ENCODE peak calls at places on chromosomes 6 and 20, in nine cellular contexts. B is GM23248, C is GM23338, G is PC-3, J is MM.1S, Z is neural progenitor cell, X is HCT116, M is SK-N-SH, W is hepatocyte. Y is an unnamed sample. For H3K36me3, the result is how much of the 10 kb centered on the place peaks cover.

GRCh38 chr6:168415149-168415992 is 25.6 kb upstream of the SMOC2 start:
- DNase-seq in X (no peak), G (no peak), J (no peak), Z (no peak), W (no peak), M (no peak), B (no peak), C (no peak), Y (no peak)

GRCh38 chr20:20373046-20373706 is 5.3 kb downstream of the INSM1 start:
- DNase-seq in X (no peak), M (no peak), G (peak), J (no peak), B (peak), Z (no peak), W (no peak), C (no peak), Y (no peak)

GRCh38 chr6:160306284-160306683 is 41.9 kb upstream of the SLC22A3 start:
- DNase-seq in Z (no peak), J (no peak), C (no peak), B (no peak), M (no peak), W (no peak), G (no peak), X (no peak), Y (no peak)

GRCh38 chr6:17633465-17634188 is 33.5 kb downstream of the FAM8A1 start:
- DNase-seq in G (no peak), X (no peak), M (no peak), J (no peak), W (no peak), Z (no peak), B (no peak), C (no peak), Y (no peak)

GRCh38 chr6:34065470-34066283 is 80.2 kb downstream of the GRM4 start:
- DNase-seq in Z (no peak), X (no peak), W (no peak), G (no peak), C (no peak), J (no peak), B (peak), M (peak), Y (no peak)

GRCh38 chr20:57158474-57158873 is 108.0 kb downstream of the BMP7 start:
- DNase-seq in G (no peak), X (no peak), Z (no peak), W (no peak), J (no peak), B (no peak), M (no peak), C (no peak), Y (no peak)

GRCh38 chr6:160391419-160392116 is 43.4 kb downstream of the SLC22A3 start:
- DNase-seq in X (peak), Z (no peak), C (no peak), M (no peak), W (peak), J (no peak), B (peak), G (peak), Y (no peak)

GRCh38 chr20:16293590-16293989 is 279.7 kb downstream of the KIF16B start:
- DNase-seq in C (no peak), X (no peak), Z (no peak), B (peak), M (no peak), G (peak), W (no peak), J (no peak), Y (no peak)

GRCh38 chr6:99801805-99802204 is 192.2 kb downstream of the MCHR2 start:
- DNase-seq in C (no peak), Z (no peak), M (no peak), X (no peak), G (no peak), W (no peak), J (no peak), B (no peak), Y (no peak)

GRCh38 chr20:19363439-19363838 is 151.0 kb downstream of the SLC24A3 start:
- DNase-seq in M (no peak), Z (no peak), B (no peak), X (no peak), G (no peak), J (no peak), W (no peak), C (no peak), Y (no peak)

GRCh38 chr6:135182120-135182992 is 1.2 kb downstream of the MYB start:
- DNase-seq in G (peak), M (peak), Z (peak), W (peak), C (peak), X (no peak), J (peak), B (peak), Y (peak)

GRCh38 chr6:170049641-170050491 is 241.0 kb downstream of the DLL1 start:
- DNase-seq in J (no peak), W (peak), M (peak), Z (no peak), X (no peak), G (no peak), B (peak), C (no peak), Y (no peak)

GRCh38 chr6:109252261-109253041 is 129.8 kb downstream of the CD164 start:
- DNase-seq in C (no peak), X (no peak), B (no peak), G (peak), J (no peak), Z (no peak), M (no peak), W (no peak), Y (no peak)

GRCh38 chr6:45423901-45424627 is 46.3 kb upstream of the SUPT3H start:
- DNase-seq in G (no peak), M (peak), W (peak), J (peak), Z (peak), B (no peak), X (no peak), C (peak), Y (no peak)

GRCh38 chr6:5112065-5112799 is 27.1 kb downstream of the PPP1R3G start:
- DNase-seq in J (no peak), M (no peak), W (no peak), X (peak), Z (no peak), C (no peak), B (peak), G (peak), Y (no peak)

GRCh38 chr6:15473174-15473573 is 189.7 kb downstream of the DTNBP1 start:
- DNase-seq in X (no peak), C (no peak), J (no peak), Z (no peak), M (no peak), W (no peak), B (no peak), G (no peak), Y (no peak)

GRCh38 chr20:33169176-33169794 is 1.3 kb downstream of the BPIFA2 start:
- DNase-seq in W (no peak), C (peak), B (no peak), Z (peak), M (no peak), J (peak), X (no peak), G (peak), Y (peak)

GRCh38 chr6:38218235-38218634 is 398.7 kb downstream of the ZFAND3 start:
- DNase-seq in W (no peak), C (no peak), X (no peak), Z (no peak), M (no peak), J (no peak), B (no peak), G (no peak), Y (no peak)

GRCh38 chr20:48126227-48126740 is 341.0 kb upstream of the SULF2 start:
- DNase-seq in J (no peak), C (no peak), G (no peak), X (no peak), B (no peak), M (no peak), W (peak), Z (no peak), Y (no peak)

GRCh38 chr6:29656798-29657197 is at the start of gene MOG:
- DNase-seq in Z (no peak), X (no peak), J (no peak), C (no peak), B (no peak), W (no peak), G (no peak), M (no peak), Y (no peak)

GRCh38 chr20:51738877-51739447 is 29.2 kb downstream of the ATP9A start:
- DNase-seq in M (no peak), J (no peak), Z (no peak), C (no peak), G (peak), W (peak), B (no peak), X (peak), Y (no peak)

GRCh38 chr6:40931927-40932326 is 107.1 kb downstream of the UNC5CL start:
- DNase-seq in G (peak), J (no peak), Z (no peak), X (no peak), M (no peak), B (peak), W (no peak), C (no peak), Y (no peak)

GRCh38 chr6:13767121-13767794 is 47.1 kb downstream of the MCUR1 start:
- DNase-seq in C (peak), B (peak), J (no peak), M (peak), X (no peak), G (no peak), Z (peak), W (peak), Y (no peak)

GRCh38 chr20:1894471-1894950 is 696 bp upstream of the SIRPA start:
- DNase-seq in Z (peak), W (peak), X (no peak), M (peak), J (peak), C (no peak), B (peak), G (peak), Y (no peak)

GRCh38 chr6:19921821-19922220 is 84.7 kb downstream of the ID4 start:
- DNase-seq in C (no peak), B (no peak), M (no peak), W (no peak), Z (peak), G (no peak), J (no peak), X (no peak), Y (no peak)

GRCh38 chr6:41167173-41167963 is 4.5 kb upstream of the TREM2 start:
- DNase-seq in W (peak), Z (peak), M (no peak), X (no peak), G (peak), B (peak), J (no peak), C (peak), Y (no peak)

GRCh38 chr20:12287575-12287974 is 369.9 kb downstream of the BTBD3 start:
- DNase-seq in Z (no peak), J (no peak), G (peak), W (peak), X (no peak), B (no peak), C (peak), M (no peak), Y (no peak)

GRCh38 chr6:87718662-87719433 is 16.8 kb upstream of the AKIRIN2 start:
- DNase-seq in M (no peak), X (no peak), W (no peak), J (no peak), C (no peak), Z (no peak), G (peak), B (peak), Y (no peak)

GRCh38 chr6:125839471-125839870 is 48.7 kb downstream of the NCOA7 start:
- DNase-seq in M (no peak), J (no peak), W (no peak), G (no peak), B (no peak), C (no peak), X (no peak), Z (no peak), Y (no peak)

GRCh38 chr6:47621838-47622449 is 76.4 kb upstream of the ADGRF4 start:
- DNase-seq in J (no peak), W (no peak), C (no peak), Z (no peak), B (no peak), M (no peak), X (no peak), G (no peak), Y (no peak)
- H3K4me2 ChIP-seq in J (no peak), W (no peak), C (no peak), Z (no peak), B (no peak), M (no peak), X (no peak), G (no peak), Y (no peak)

DNA sequence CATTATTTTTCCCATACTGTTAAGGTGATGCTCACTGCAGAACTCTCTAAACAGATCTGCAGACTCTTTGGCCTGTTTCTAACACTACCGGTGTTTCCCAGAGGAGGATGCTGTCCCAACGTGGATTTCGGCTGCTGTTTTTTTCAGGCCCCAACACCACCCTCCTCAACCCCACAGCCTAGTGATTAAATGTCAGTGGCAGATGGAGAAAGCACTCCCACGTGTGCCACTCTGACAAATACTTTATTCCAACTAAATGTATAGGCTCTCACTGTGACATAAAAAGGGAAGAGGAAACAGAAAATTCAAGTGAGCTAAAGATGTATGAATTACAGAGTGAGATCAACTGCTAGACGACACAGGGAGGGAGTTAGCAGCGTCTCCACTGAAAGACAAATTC is 3.6 kb downstream of the TBC1D20 start:
- DNase-seq in Z (no peak), X (no peak), C (no peak), J (no peak), M (no peak), G (no peak), W (no peak), B (peak), Y (no peak)
- TF ChIP-seq EZH2phosphoT487 in Z (no peak), X (no peak), C (no peak), J (no peak), M (no peak), G (no peak), W (no peak), B (no peak), Y (no peak)

DNA sequence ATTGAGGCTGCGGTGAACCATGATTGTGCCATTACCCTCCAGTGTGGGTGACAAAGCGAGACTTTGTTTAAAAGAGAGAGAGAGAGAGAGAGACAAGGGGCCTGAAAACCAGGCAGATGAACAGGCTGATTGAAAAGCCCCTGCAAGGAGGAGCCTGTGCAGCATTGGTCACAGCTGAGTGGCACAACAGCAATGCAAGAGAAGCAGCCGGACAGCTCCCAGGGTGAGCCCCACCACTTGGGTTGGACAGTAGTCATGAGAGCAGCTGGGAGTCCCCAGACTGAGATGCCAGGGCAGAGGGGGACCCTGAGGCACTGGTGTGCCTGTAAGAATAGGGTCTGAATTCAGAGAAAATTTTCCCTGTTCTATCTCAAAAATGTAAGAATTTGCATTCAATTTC is 10.2 kb downstream of the DNPH1 start:
- DNase-seq in X (no peak), B (no peak), G (no peak), J (no peak), C (no peak), M (no peak), W (no peak), Z (no peak), Y (no peak)
- H3K36me3 ChIP-seq in X (under half), B (under half), G (under half), J (under half), C (under half), M (under half), W (under half), Z (under half), Y (under half)

GRCh38 chr6:21586760-21587181 is 6.8 kb upstream of the SOX4 start:
- DNase-seq in M (no peak), W (no peak), J (no peak), G (no peak), X (no peak), Z (no peak), C (no peak), B (no peak), Y (no peak)
- H3K4me2 ChIP-seq in M (peak), W (peak), J (peak), G (peak), X (peak), Z (peak), C (peak), B (peak), Y (no peak)